ENCODE peak calls at places on chromosomes 2 and 18, in seven cellular contexts. L, U, Q, H, K, W and S are unnamed samples.

GRCh38 chr2:226184940-226185575 is 614.6 kb downstream of the IRS1 start:
- DNase-seq in L (no peak), U (peak; percentile 5), Q (no peak), H (no peak), K (no peak), W (no peak), S (no peak)

GRCh38 chr18:52046842-52047241 is 293.2 kb upstream of the DCC start:
- DNase-seq in L (no peak), U (no peak), Q (no peak), H (no peak), K (no peak), W (peak; percentile 16), S (no peak)

GRCh38 chr18:22277758-22278157 is 108.4 kb downstream of the GATA6 start:
- DNase-seq in L (no peak), U (no peak), Q (no peak), H (no peak), K (no peak), W (no peak), S (no peak)

GRCh38 chr2:10285578-10286198 is 17.0 kb upstream of the HPCAL1 start:
- DNase-seq in L (peak; percentile 93), U (peak; percentile 86), Q (no peak), H (peak; percentile 75), K (peak; percentile 17), W (no peak), S (peak; percentile 86)

GRCh38 chr18:71784777-71785176 is 759.4 kb downstream of the CBLN2 start:
- DNase-seq in L (peak; percentile 34), U (no peak), Q (no peak), H (no peak), K (no peak), W (no peak), S (no peak)

GRCh38 chr2:200360364-200360763 is 53.9 kb downstream of the SPATS2L start:
- DNase-seq in L (no peak), U (no peak), Q (no peak), H (no peak), K (no peak), W (no peak), S (no peak)

GRCh38 chr2:143525006-143525405 is 395.8 kb downstream of the ARHGAP15 start:
- DNase-seq in L (no peak), U (no peak), Q (no peak), H (no peak), K (no peak), W (no peak), S (no peak)

GRCh38 chr2:112881217-112882000 is 29.6 kb upstream of the IL37 start:
- DNase-seq in L (peak; percentile 97), U (peak; percentile 90), Q (peak; percentile 8), H (no peak), K (no peak), W (no peak), S (peak; percentile 23)

GRCh38 chr2:151809073-151809383 is 19.2 kb downstream of the ARL5A start:
- DNase-seq in L (no peak), U (no peak), Q (no peak), H (no peak), K (no peak), W (no peak), S (no peak)

GRCh38 chr18:7572837-7573236 is 5.7 kb downstream of the PTPRM start:
- DNase-seq in L (peak; percentile 66), U (no peak), Q (no peak), H (no peak), K (no peak), W (no peak), S (no peak)